ENCODE peak calls at places on chromosomes 7 and 10, in six cellular contexts. K, I, H, A, U and R are unnamed samples.

GRCh38 chr10:11742009-11742778 is at the start of gene ECHDC3:
- DNase-seq in A (peak; percentile 80), H (peak; percentile 36), U (peak; percentile 36), K (peak; percentile 89), I (no peak), R (no peak)

GRCh38 chr10:21732067-21732772 is 198.2 kb downstream of the MLLT10 start:
- DNase-seq in U (peak; percentile 81), A (peak; percentile 64), H (peak; percentile 83), I (peak; percentile 42), K (peak; percentile 91), R (no peak)

GRCh38 chr7:65938336-65938895 is 43.6 kb downstream of the GUSB start:
- DNase-seq in H (peak; percentile 38), U (peak; percentile 37), K (no peak), I (peak; percentile 2), A (no peak), R (no peak)

GRCh38 chr10:98587156-98587555 is 140.4 kb upstream of the HPS1 start:
- DNase-seq in I (no peak), A (no peak), K (no peak), H (no peak), U (peak; percentile 33), R (no peak)

GRCh38 chr7:113118074-113118959 is at the start of gene SMIM30:
- DNase-seq in A (peak; percentile 95), I (peak; percentile 48), K (peak; percentile 92), H (peak; percentile 92), U (peak; percentile 85), R (peak; percentile 70)

GRCh38 chr10:75297021-75297599 is 61.4 kb upstream of the COMTD1 start:
- DNase-seq in K (no peak), U (no peak), H (no peak), I (no peak), A (no peak), R (no peak)

GRCh38 chr10:103470755-103471653 is 8.0 kb downstream of the CALHM3 start:
- DNase-seq in U (peak; percentile 78), H (no peak), K (peak; percentile 81), A (peak; percentile 53), I (no peak), R (peak; percentile 63)

GRCh38 chr10:119658274-119658673 is 7.1 kb downstream of the BAG3 start:
- DNase-seq in A (peak; percentile 93), I (peak; percentile 63), K (peak; percentile 79), U (peak; percentile 96), H (peak; percentile 95), R (peak; percentile 67)

GRCh38 chr10:48400129-48400849 is 93.8 kb downstream of the MAPK8 start:
- DNase-seq in A (no peak), K (no peak), U (no peak), I (peak; percentile 18), H (peak; percentile 34), R (no peak)

GRCh38 chr10:35795131-35795819 is 153.2 kb upstream of the FZD8 start:
- DNase-seq in I (no peak), H (peak; percentile 62), K (no peak), A (no peak), U (no peak), R (no peak)

GRCh38 chr10:18723801-18724200 is 64.6 kb downstream of the ARL5B start:
- DNase-seq in U (no peak), I (no peak), K (no peak), A (no peak), H (no peak), R (no peak)

GRCh38 chr10:121036431-121036830 is 185.3 kb downstream of the WDR11 start:
- DNase-seq in I (no peak), K (peak; percentile 61), A (no peak), H (no peak), U (no peak), R (no peak)

GRCh38 chr10:3852147-3852904 is 67.3 kb upstream of the KLF6 start:
- DNase-seq in A (peak; percentile 74), K (no peak), U (peak; percentile 99), I (peak; percentile 88), H (peak; percentile 99), R (peak; percentile 74)

GRCh38 chr7:7100432-7100849 is 81.9 kb upstream of the C1GALT1 start:
- DNase-seq in U (no peak), K (peak; percentile 92), H (no peak), A (no peak), I (no peak), R (no peak)

GRCh38 chr10:124637091-124637700 is 107.0 kb downstream of the FAM53B start:
- DNase-seq in K (no peak), A (no peak), I (no peak), H (no peak), U (no peak), R (no peak)

GRCh38 chr10:33465747-33466146 is 131.3 kb upstream of the NRP1 start:
- DNase-seq in K (no peak), U (peak; percentile 43), I (no peak), A (no peak), H (no peak), R (no peak)

GRCh38 chr7:4238861-4239260 is 443.2 kb upstream of the FOXK1 start:
- DNase-seq in A (no peak), I (no peak), K (no peak), H (no peak), U (no peak), R (no peak)

GRCh38 chr7:151426906-151427704 is 12.8 kb downstream of the CRYGN start:
- DNase-seq in I (no peak), U (no peak), A (no peak), H (no peak), K (no peak), R (no peak)

GRCh38 chr7:48158404-48158803 is 12.9 kb upstream of the ABCA13 start:
- DNase-seq in A (no peak), I (no peak), K (no peak), H (peak; percentile 64), U (no peak), R (no peak)

GRCh38 chr7:132622081-132622480 is 45.8 kb upstream of the PLXNA4 start:
- DNase-seq in K (no peak), A (no peak), I (peak; percentile 3), U (no peak), H (no peak), R (no peak)

GRCh38 chr7:156111-157007 is 36.0 kb upstream of the FAM20C start:
- DNase-seq in U (no peak), K (no peak), A (peak; percentile 22), H (no peak), I (no peak), R (no peak)

GRCh38 chr7:157409149-157409752 is 72.4 kb downstream of the DNAJB6 start:
- DNase-seq in H (no peak), A (no peak), U (no peak), I (no peak), K (no peak), R (no peak)

GRCh38 chr10:17643339-17643754 is 604 bp upstream of the STAM start:
- DNase-seq in A (peak; percentile 87), K (no peak), U (peak; percentile 87), I (peak; percentile 24), H (peak; percentile 93), R (peak; percentile 83)

GRCh38 chr7:16071246-16071857 is 350.0 kb downstream of the CRPPA start:
- DNase-seq in U (peak; percentile 73), H (peak; percentile 83), K (peak; percentile 54), I (peak; percentile 33), A (no peak), R (peak; percentile 16)

GRCh38 chr7:79988642-79989041 is 146.0 kb upstream of the GNAI1 start:
- DNase-seq in I (no peak), U (peak; percentile 51), A (no peak), K (no peak), H (peak; percentile 84), R (no peak)

GRCh38 chr7:89593125-89593524 is 561.1 kb upstream of the STEAP1 start:
- DNase-seq in K (no peak), U (no peak), H (no peak), A (no peak), I (no peak), R (no peak)

GRCh38 chr7:14855033-14855794 is 47.3 kb downstream of the DGKB start:
- DNase-seq in A (no peak), K (no peak), U (no peak), I (no peak), H (no peak), R (no peak)

GRCh38 chr10:128540806-128541739 is 414.9 kb upstream of the MKI67 start:
- DNase-seq in H (no peak), I (no peak), K (peak; percentile 87), U (peak; percentile 4), A (no peak), R (no peak)

GRCh38 chr10:125823663-125824251 is 411 bp downstream of the BCCIP start:
- DNase-seq in H (peak; percentile 12), A (no peak), I (no peak), K (no peak), U (no peak), R (no peak)

GRCh38 chr10:44981172-44982113 is 2.8 kb upstream of the DEPP1 start:
- DNase-seq in I (peak; percentile 66), K (no peak), U (peak; percentile 89), A (peak; percentile 79), H (peak; percentile 93), R (peak; percentile 91)

GRCh38 chr7:24685706-24686105 is 71.6 kb downstream of the GSDME start:
- DNase-seq in A (no peak), H (no peak), K (no peak), U (no peak), I (no peak), R (no peak)

GRCh38 chr7:129434846-129435318 is 650 bp downstream of the STRIP2 start:
- DNase-seq in I (no peak), U (peak; percentile 7), H (peak; percentile 16), K (no peak), A (no peak), R (no peak)

GRCh38 chr7:129434172-129434845 is at the start of gene STRIP2:
- DNase-seq in A (peak; percentile 96), I (no peak), H (peak; percentile 74), K (peak; percentile 99), U (peak; percentile 55), R (peak; percentile 72)

GRCh38 chr7:129433823-129434171 is 435 bp upstream of the STRIP2 start:
- DNase-seq in U (no peak), H (no peak), A (no peak), K (no peak), I (no peak), R (no peak)

GRCh38 chr7:129436335-129436923 is 2.2 kb downstream of the STRIP2 start:
- DNase-seq in A (no peak), K (no peak), I (no peak), H (no peak), U (no peak), R (no peak)

GRCh38 chr7:129435414-129435829 is 1.2 kb downstream of the STRIP2 start:
- DNase-seq in I (no peak), H (no peak), A (no peak), K (no peak), U (no peak), R (no peak)
- H3K4me3 ChIP-seq in I (peak overlapping the region; percentile 71), H (peak overlapping the region; percentile 80), A (peak overlapping the region; percentile 88), K (peak overlapping the region; percentile 92), U (peak overlapping the region; percentile 77), R (peak overlapping the region; percentile 95)

GRCh38 chr10:28681345-28681763 is 4.0 kb downstream of the BAMBI start:
- DNase-seq in H (no peak), K (no peak), U (no peak), A (no peak), I (no peak), R (no peak)
- H3K4me3 ChIP-seq in H (no peak overlapping the region), K (peak overlapping the region; percentile 96), U (no peak overlapping the region), A (no peak overlapping the region), I (no peak overlapping the region), R (no peak overlapping the region)

GRCh38 chr7:155807805-155808550 is 4.3 kb downstream of the SHH start:
- DNase-seq in K (no peak), U (no peak), A (peak; percentile 1), H (no peak), I (no peak), R (no peak)
- H3K4me3 ChIP-seq in K (peak overlapping the region; percentile 78), U (no peak overlapping the region), A (no peak overlapping the region), H (peak overlapping the region; percentile 14), I (no peak overlapping the region), R (no peak overlapping the region)

GRCh38 chr10:123024540-123024939 is 15.7 kb downstream of the ACADSB start:
- DNase-seq in H (no peak), A (no peak), U (no peak), K (no peak), I (no peak), R (no peak)
- H3K4me3 ChIP-seq in H (no peak overlapping the region), A (no peak overlapping the region), U (no peak overlapping the region), K (no peak overlapping the region), I (no peak overlapping the region), R (no peak overlapping the region)